ENCODE peak calls at places on chromosomes 4 and X, in seven cellular contexts. D is HepG2, M is stomach, S is prostate gland, Q is breast epithelium, C is HCT116, U is K562. L is an unnamed sample.

GRCh38 chrX:55648434-55648833 is 25.2 kb downstream of the FOXR2 start:
- DNase-seq in D (no peak), M (no peak), S (no peak), Q (no peak), C (no peak), U (no peak), L (no peak)

GRCh38 chr4:126306152-126306869 is 991.6 kb downstream of the FAT4 start:
- DNase-seq in D (no peak), M (no peak), S (no peak), Q (no peak), C (no peak), U (no peak), L (no peak)

GRCh38 chrX:100964362-100964761 is 5.1 kb upstream of the ARL13A start:
- DNase-seq in D (no peak), M (no peak), S (no peak), Q (no peak), C (no peak), U (no peak), L (no peak)

GRCh38 chr4:136002316-136002715 is 1530.0 kb downstream of the PCDH18 start:
- DNase-seq in D (no peak), M (no peak), S (no peak), Q (no peak), C (no peak), U (no peak), L (no peak)

GRCh38 chrX:75609361-75609760 is 86.5 kb upstream of the ZDHHC15 start:
- DNase-seq in D (no peak), M (no peak), S (no peak), Q (no peak), C (no peak), U (no peak), L (no peak)

GRCh38 chrX:69618803-69619202 is 2.9 kb downstream of the EDA start:
- DNase-seq in D (peak; percentile 19), M (no peak), S (peak; percentile 4), Q (no peak), C (no peak), U (peak; percentile 3), L (peak; percentile 11)

GRCh38 chr4:48509543-48509942 is 19.5 kb downstream of the ZAR1 start:
- DNase-seq in D (no peak), M (no peak), S (no peak), Q (no peak), C (no peak), U (no peak), L (no peak)

GRCh38 chr4:86595426-86595805 is 1.3 kb downstream of the PTPN13 start:
- DNase-seq in D (no peak), M (no peak), S (peak; percentile 23), Q (no peak), C (peak; percentile 8), U (no peak), L (no peak)

GRCh38 chrX:21911481-21911880 is 29.0 kb upstream of the SMS start:
- DNase-seq in D (no peak), M (no peak), S (no peak), Q (no peak), C (no peak), U (no peak), L (no peak)

GRCh38 chr4:168632246-168632832 is 135.5 kb downstream of the PALLD start:
- DNase-seq in D (no peak), M (no peak), S (no peak), Q (no peak), C (no peak), U (no peak), L (no peak)

GRCh38 chr4:181821039-181822004 is 421.9 kb upstream of the TENM3 start:
- DNase-seq in D (no peak), M (no peak), S (no peak), Q (no peak), C (no peak), U (no peak), L (no peak)

GRCh38 chr4:111399523-111400135 is 745.6 kb upstream of the FAM241A start:
- DNase-seq in D (no peak), M (no peak), S (no peak), Q (no peak), C (no peak), U (no peak), L (no peak)

GRCh38 chr4:174553828-174554227 is 31.5 kb upstream of the HPGD start:
- DNase-seq in D (no peak), M (no peak), S (no peak), Q (no peak), C (no peak), U (no peak), L (no peak)

GRCh38 chrX:53637479-53637878 is 49.0 kb downstream of the HUWE1 start:
- DNase-seq in D (no peak), M (no peak), S (no peak), Q (no peak), C (no peak), U (no peak), L (no peak)

GRCh38 chr4:171042989-171043524 is 770.1 kb upstream of the GALNTL6 start:
- DNase-seq in D (no peak), M (no peak), S (no peak), Q (no peak), C (no peak), U (no peak), L (no peak)

GRCh38 chr4:174578366-174578765 is 56.1 kb upstream of the HPGD start:
- DNase-seq in D (no peak), M (no peak), S (no peak), Q (no peak), C (no peak), U (no peak), L (no peak)

GRCh38 chr4:73741140-73741749 is 876 bp downstream of the CXCL8 start:
- DNase-seq in D (no peak), M (no peak), S (no peak), Q (no peak), C (no peak), U (no peak), L (no peak)

GRCh38 chrX:130174051-130174704 is 2.4 kb downstream of the RAB33A start:
- DNase-seq in D (no peak), M (no peak), S (no peak), Q (no peak), C (no peak), U (peak; percentile 35), L (no peak)

GRCh38 chr4:140849526-140849925 is 93.3 kb upstream of the TBC1D9 start:
- DNase-seq in D (no peak), M (no peak), S (no peak), Q (no peak), C (no peak), U (no peak), L (no peak)

GRCh38 chr4:140857111-140857510 is 100.9 kb upstream of the TBC1D9 start:
- DNase-seq in D (no peak), M (no peak), S (no peak), Q (no peak), C (peak; percentile 10), U (no peak), L (no peak)

GRCh38 chr4:140856692-140857091 is 100.5 kb upstream of the TBC1D9 start:
- DNase-seq in D (no peak), M (peak; percentile 28), S (no peak), Q (peak; percentile 24), C (peak; percentile 86), U (no peak), L (no peak)

GRCh38 chr4:140851032-140851636 is 94.9 kb upstream of the TBC1D9 start:
- DNase-seq in D (peak; percentile 53), M (peak; percentile 28), S (peak; percentile 56), Q (no peak), C (peak; percentile 65), U (peak; percentile 55), L (peak; percentile 42)

DNA sequence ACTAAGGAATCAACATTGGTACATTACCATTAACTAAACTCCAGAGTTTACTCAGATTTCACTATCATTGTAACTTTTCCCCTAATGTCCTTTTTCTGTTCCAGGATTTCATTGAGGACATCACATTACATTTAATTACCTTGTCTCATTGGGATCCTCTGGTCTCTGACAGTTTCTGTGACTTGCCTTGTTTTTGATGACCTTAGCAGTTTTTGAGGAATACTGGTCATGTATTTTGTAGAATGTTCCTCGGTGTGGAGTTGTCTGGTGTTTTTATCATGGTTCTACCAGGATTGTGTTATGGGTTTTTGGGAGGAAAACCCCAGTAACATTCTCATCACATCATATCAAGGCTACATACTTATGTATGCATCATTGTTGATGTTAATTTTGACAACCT is 95.6 kb upstream of the TBC1D9 start:
- DNase-seq in D (no peak), M (no peak), S (no peak), Q (no peak), C (no peak), U (no peak), L (no peak)
- H3K4me1 ChIP-seq in D (peaks cover 5% of the 10 kb centered on the region), M (peaks cover 3% of the 10 kb centered on the region), S (no peaks in the 10 kb centered on the region), Q (no peaks in the 10 kb centered on the region), C (peaks cover 7% of the 10 kb centered on the region), U (no peaks in the 10 kb centered on the region), L (no peaks in the 10 kb centered on the region)

GRCh38 chrX:8984231-8984630 is 49.7 kb downstream of the FAM9B start:
- DNase-seq in D (no peak), M (no peak), S (no peak), Q (no peak), C (no peak), U (no peak), L (no peak)

GRCh38 chrX:8987672-8988250 is 46.2 kb downstream of the FAM9B start:
- DNase-seq in D (no peak), M (no peak), S (no peak), Q (no peak), C (no peak), U (no peak), L (no peak)

GRCh38 chrX:8988456-8988855 is 45.5 kb downstream of the FAM9B start:
- DNase-seq in D (peak; percentile 0), M (no peak), S (peak; percentile 56), Q (peak; percentile 28), C (no peak), U (no peak), L (no peak)
- TF ChIP-seq CTCF in D (no peak), M (no peak), S (no peak), Q (no peak), C (no peak), U (no peak), L (no peak)

DNA sequence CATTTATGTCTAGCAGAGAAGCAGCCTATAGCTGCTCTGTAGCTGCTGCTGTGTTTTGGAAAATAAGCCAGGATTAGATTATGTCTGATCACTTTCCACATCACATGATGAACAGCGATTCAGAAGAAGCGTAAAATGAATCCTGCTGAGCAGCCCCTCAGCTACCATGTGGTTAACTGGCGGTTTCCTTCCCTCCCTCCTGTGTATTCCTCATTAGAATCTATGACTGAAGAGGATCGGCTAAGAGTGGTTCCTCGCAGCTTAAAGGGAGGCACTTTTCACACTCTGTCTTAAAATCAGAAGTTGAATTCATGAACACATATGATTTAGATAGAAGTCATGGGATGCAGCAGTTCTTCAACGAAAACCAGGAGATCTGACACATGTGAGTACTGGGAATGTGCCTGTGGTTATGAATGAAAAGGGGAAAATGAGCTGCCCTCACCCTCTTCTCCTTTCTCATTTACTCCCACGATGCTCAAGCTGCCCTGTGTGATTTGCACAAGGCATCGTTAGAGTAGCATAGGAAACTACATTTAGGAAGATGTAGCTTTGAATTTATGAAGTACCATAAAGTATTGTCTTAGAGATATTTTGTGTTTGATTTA is at the start of gene PPEF1:
- DNase-seq in D (no peak), M (no peak), S (no peak), Q (no peak), C (no peak), U (no peak), L (no peak)
- TF ChIP-seq POLR2AphosphoS5 in D (no peak), M (no peak), S (no peak), Q (no peak), C (no peak), U (no peak), L (no peak)

DNA sequence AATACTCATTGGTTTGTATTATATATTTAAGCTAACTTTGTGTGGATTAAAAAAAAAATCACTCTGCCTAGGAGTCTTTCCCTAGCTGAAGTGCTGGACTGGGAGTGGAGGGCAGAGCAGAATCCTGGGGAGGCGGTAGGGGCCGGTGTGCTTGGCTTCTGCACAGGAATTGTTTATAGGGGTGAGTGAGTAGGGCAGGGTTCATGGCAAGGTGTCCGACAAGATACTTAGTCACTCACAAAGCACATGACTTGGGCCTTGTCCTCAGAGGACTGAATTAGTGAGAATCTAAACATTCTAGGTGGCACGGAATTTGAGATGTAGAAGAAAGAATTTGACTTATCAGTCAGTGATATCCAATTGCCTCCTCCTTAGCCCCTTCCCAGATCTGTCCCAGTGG is 32.2 kb downstream of the FNIP2 start:
- DNase-seq in D (no peak), M (no peak), S (no peak), Q (no peak), C (no peak), U (no peak), L (peak; percentile 36)
- H3K4me1 ChIP-seq in D (peaks cover 67% of the 10 kb centered on the region), M (peaks cover 85% of the 10 kb centered on the region), S (no peaks in the 10 kb centered on the region), Q (no peaks in the 10 kb centered on the region), C (no peaks in the 10 kb centered on the region), U (peaks cover 3% of the 10 kb centered on the region), L (peaks cover 29% of the 10 kb centered on the region)